ENCODE peak calls at places on chromosomes 4 and X, in four cellular contexts. One of them, this sample, is unnamed.

GRCh38 chrX:97315939-97316338 is 432.2 kb downstream of the RPA4 start:
- DNase-seq in ovary: no peak
- DNase-seq in transverse colon: no peak
- DNase-seq in A549: no peak
- DNase-seq in this sample: no peak

GRCh38 chr4:122921971-122922876 is at the start of gene NUDT6:
- DNase-seq in ovary: peak; percentile 76
- DNase-seq in transverse colon: peak; percentile 61
- DNase-seq in A549: peak; percentile 66
- DNase-seq in this sample: peak; percentile 89

GRCh38 chrX:152810403-152810802 is 20.2 kb downstream of the CETN2 start:
- DNase-seq in ovary: no peak
- DNase-seq in transverse colon: no peak
- DNase-seq in A549: no peak
- DNase-seq in this sample: no peak

GRCh38 chr4:118338981-118339765 is 13.6 kb downstream of the PRSS12 start:
- DNase-seq in ovary: no peak
- DNase-seq in transverse colon: no peak
- DNase-seq in A549: no peak
- DNase-seq in this sample: no peak

GRCh38 chrX:147935156-147935758 is 23.5 kb downstream of the FMR1 start:
- DNase-seq in ovary: no peak
- DNase-seq in transverse colon: no peak
- DNase-seq in A549: no peak
- DNase-seq in this sample: no peak

GRCh38 chr4:79923290-79923689 is 149.7 kb downstream of the ANTXR2 start:
- DNase-seq in ovary: no peak
- DNase-seq in transverse colon: no peak
- DNase-seq in A549: no peak
- DNase-seq in this sample: no peak

GRCh38 chrX:2320580-2321327 is 180.0 kb downstream of the DHRSX start:
- DNase-seq in ovary: no peak
- DNase-seq in transverse colon: no peak
- DNase-seq in A549: peak; percentile 35
- DNase-seq in this sample: peak; percentile 81

GRCh38 chr4:140251566-140251965 is 97.6 kb upstream of the MAML3 start:
- DNase-seq in ovary: no peak
- DNase-seq in transverse colon: no peak
- DNase-seq in A549: no peak
- DNase-seq in this sample: no peak

GRCh38 chr4:105343523-105343931 is 130.3 kb downstream of the PPA2 start:
- DNase-seq in ovary: no peak
- DNase-seq in transverse colon: no peak
- DNase-seq in A549: no peak
- DNase-seq in this sample: no peak

GRCh38 chr4:164876680-164877324 is at the start of gene APELA:
- DNase-seq in ovary: no peak
- DNase-seq in transverse colon: no peak
- DNase-seq in A549: no peak
- DNase-seq in this sample: no peak

GRCh38 chr4:6493668-6494304 is 21.4 kb upstream of the PPP2R2C start:
- DNase-seq in ovary: no peak
- DNase-seq in transverse colon: no peak
- DNase-seq in A549: no peak
- DNase-seq in this sample: no peak

DNA sequence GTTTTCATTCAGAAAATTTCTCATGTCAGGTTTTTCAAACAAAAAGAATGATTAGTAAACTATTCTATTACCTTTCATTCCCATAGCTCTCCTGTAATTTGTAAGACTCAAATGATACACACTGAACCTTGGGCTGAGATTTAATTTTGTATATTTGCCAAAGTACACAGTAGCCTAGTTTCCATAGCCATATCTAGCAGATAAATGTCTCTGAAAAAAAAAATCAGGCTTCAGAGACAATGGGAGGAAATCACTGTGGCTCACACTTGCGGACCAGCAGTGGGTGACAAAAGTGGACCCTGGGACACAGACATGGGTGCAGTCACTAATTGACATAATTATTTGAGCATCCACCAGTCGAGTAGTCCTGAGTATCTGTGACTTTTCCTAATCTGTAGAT is 46.6 kb downstream of the MAOA start:
- DNase-seq in ovary: no peak
- DNase-seq in transverse colon: no peak
- DNase-seq in A549: no peak
- DNase-seq in this sample: no peak
- H3K4me1 ChIP-seq in ovary: peaks cover 6% of the 10 kb centered on the region
- H3K4me1 ChIP-seq in transverse colon: peaks cover 32% of the 10 kb centered on the region
- H3K4me1 ChIP-seq in A549: peaks cover 22% of the 10 kb centered on the region
- H3K4me1 ChIP-seq in this sample: no peaks in the 10 kb centered on the region

DNA sequence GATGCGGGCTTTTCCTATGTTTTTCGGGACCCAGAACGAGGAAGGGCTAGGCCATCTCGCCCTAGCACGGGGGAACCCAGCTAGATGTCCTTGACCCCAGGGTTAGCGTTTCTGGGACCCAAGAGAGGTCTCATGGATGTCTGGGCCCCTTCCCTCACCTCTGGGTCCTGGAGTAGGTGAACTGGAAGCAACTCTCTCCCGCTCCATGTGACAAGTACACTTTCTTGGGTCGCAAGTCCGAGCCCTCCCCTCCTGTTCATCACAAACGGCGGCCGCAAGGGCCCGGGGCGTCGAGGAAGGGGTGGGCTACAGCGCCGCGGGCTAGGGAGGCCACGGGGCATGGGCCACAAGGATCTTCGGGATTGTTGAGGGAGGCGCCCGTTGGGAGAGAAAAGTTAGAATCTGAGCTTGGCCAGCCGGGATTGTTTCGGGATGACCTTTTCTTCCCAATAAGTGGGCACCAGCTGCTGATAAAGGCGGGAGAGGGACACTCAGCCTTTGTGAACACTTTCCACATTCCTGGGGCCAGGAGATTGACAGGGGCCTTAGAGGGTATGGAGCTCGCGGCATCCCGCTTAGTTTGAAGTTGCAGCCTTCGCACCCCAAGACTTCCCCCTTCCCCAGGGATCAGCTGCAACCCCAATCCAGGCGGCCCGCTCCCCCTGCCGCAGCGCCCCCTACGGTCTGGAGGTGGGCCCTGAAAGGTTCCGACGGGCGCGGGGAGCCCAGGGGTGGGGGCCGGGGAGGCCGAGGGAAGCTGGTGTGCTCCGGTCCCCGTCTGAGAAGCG is 137.0 kb upstream of the ZIC3 start:
- DNase-seq in ovary: no peak
- DNase-seq in transverse colon: no peak
- DNase-seq in A549: no peak
- DNase-seq in this sample: no peak
- H3K4me3 ChIP-seq in ovary: no peak overlapping the region
- H3K4me3 ChIP-seq in transverse colon: peak overlapping the region; percentile 50
- H3K4me3 ChIP-seq in A549: no peak overlapping the region
- H3K4me3 ChIP-seq in this sample: peak overlapping the region; percentile 38

DNA sequence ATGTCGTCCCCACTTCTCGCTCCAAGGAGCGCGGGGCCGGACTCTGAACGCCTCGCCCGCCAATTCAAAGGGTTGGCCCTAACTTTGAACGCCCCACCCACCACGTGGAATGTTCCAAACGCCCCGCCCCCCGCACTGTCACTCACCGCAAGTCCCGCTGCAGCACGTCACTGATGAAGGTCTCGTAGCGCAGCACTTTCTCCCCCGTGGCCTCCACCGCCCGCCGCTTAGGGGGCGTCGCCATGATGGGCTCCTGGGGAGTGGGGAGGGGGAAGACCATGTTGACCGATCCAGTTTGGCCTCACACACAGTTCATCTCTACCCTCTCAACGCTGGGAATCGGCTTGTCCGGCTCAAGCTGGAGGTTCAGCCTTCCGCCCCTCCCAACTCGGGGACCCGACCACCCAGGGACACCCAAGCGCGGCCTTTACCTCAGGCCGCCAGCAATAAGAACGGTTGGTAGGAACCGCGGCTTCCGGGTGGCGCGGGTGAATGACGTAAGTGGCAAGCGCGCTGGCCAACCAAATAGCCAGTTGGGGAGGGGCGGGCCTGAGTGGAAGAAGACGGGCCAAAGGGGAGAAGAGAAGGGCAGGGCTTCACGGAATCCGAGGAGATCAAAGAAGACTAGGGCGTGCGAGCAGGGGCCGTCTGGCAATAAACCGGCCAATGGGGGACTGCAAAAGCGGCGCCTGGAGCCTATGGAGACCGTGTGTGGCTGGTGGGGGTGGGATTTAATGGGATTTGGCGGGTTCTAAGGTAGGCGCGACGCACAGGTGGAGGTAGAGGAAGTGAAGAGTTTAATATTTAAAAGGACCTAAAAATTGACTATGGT is at the start of gene UXT:
- DNase-seq in ovary: peak; percentile 95
- DNase-seq in transverse colon: peak; percentile 96
- DNase-seq in A549: peak; percentile 84
- DNase-seq in this sample: peak; percentile 96
- TF ChIP-seq POLR2A in ovary: peak; percentile 88
- TF ChIP-seq POLR2A in transverse colon: peak; percentile 92
- TF ChIP-seq POLR2A in A549: no peak
- TF ChIP-seq POLR2A in this sample: peak; percentile 10

DNA sequence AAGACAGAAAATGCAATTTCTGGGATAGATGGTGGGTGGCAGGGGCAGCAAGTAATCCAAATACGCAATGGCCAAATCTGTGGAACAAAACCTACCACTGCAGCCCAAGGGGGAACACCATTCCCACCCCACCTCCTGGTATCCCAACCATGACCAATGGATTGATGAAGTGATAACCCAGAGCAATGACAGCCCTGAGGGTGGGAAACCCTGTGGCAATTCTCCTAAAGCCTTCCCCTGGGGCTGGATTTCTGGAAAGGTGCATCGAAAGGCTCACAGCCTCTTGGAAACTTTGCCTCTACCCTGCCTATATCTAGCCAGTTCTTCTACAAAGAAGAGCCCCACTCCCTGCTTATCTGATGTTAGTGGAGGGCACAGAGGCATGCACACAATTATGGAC is 59.9 kb upstream of the TXK start:
- DNase-seq in ovary: no peak
- DNase-seq in transverse colon: no peak
- DNase-seq in A549: no peak
- DNase-seq in this sample: no peak
- H3K4me1 ChIP-seq in ovary: no peaks in the 10 kb centered on the region
- H3K4me1 ChIP-seq in transverse colon: no peaks in the 10 kb centered on the region
- H3K4me1 ChIP-seq in A549: no peaks in the 10 kb centered on the region
- H3K4me1 ChIP-seq in this sample: peaks cover 8% of the 10 kb centered on the region

GRCh38 chr4:152352645-152353116 is 183.2 kb downstream of the FBXW7 start:
- DNase-seq in ovary: peak; percentile 60
- DNase-seq in transverse colon: peak; percentile 19
- DNase-seq in A549: peak; percentile 8
- DNase-seq in this sample: peak; percentile 69

GRCh38 chr4:152351080-152351479 is 184.8 kb downstream of the FBXW7 start:
- DNase-seq in ovary: no peak
- DNase-seq in transverse colon: no peak
- DNase-seq in A549: no peak
- DNase-seq in this sample: no peak

GRCh38 chr4:152356428-152357034 is 179.4 kb downstream of the FBXW7 start:
- DNase-seq in ovary: no peak
- DNase-seq in transverse colon: no peak
- DNase-seq in A549: no peak
- DNase-seq in this sample: no peak

GRCh38 chr4:152348670-152349069 is 187.2 kb downstream of the FBXW7 start:
- DNase-seq in ovary: no peak
- DNase-seq in transverse colon: no peak
- DNase-seq in A549: no peak
- DNase-seq in this sample: no peak

GRCh38 chr4:152352215-152352614 is 183.7 kb downstream of the FBXW7 start:
- DNase-seq in ovary: no peak
- DNase-seq in transverse colon: no peak
- DNase-seq in A549: no peak
- DNase-seq in this sample: no peak
- H3K4me3 ChIP-seq in ovary: peak overlapping the region; percentile 42
- H3K4me3 ChIP-seq in transverse colon: peak overlapping the region; percentile 27
- H3K4me3 ChIP-seq in A549: peak overlapping the region; percentile 43
- H3K4me3 ChIP-seq in this sample: peak overlapping the region; percentile 35

GRCh38 chr4:82431026-82431745 is 796 bp downstream of the ENOPH1 start:
- DNase-seq in ovary: peak; percentile 51
- DNase-seq in transverse colon: peak; percentile 64
- DNase-seq in A549: no peak
- DNase-seq in this sample: peak; percentile 90

GRCh38 chr4:82431831-82432230 is 1.4 kb downstream of the ENOPH1 start:
- DNase-seq in ovary: no peak
- DNase-seq in transverse colon: no peak
- DNase-seq in A549: no peak
- DNase-seq in this sample: no peak

GRCh38 chr4:82428969-82429727 is 1.1 kb downstream of the HNRNPDL start:
- DNase-seq in ovary: peak; percentile 97
- DNase-seq in transverse colon: peak; percentile 95
- DNase-seq in A549: peak; percentile 57
- DNase-seq in this sample: peak; percentile 97

GRCh38 chr4:82429728-82430192 is 502 bp downstream of the HNRNPDL start:
- DNase-seq in ovary: no peak
- DNase-seq in transverse colon: no peak
- DNase-seq in A549: no peak
- DNase-seq in this sample: peak; percentile 98

DNA sequence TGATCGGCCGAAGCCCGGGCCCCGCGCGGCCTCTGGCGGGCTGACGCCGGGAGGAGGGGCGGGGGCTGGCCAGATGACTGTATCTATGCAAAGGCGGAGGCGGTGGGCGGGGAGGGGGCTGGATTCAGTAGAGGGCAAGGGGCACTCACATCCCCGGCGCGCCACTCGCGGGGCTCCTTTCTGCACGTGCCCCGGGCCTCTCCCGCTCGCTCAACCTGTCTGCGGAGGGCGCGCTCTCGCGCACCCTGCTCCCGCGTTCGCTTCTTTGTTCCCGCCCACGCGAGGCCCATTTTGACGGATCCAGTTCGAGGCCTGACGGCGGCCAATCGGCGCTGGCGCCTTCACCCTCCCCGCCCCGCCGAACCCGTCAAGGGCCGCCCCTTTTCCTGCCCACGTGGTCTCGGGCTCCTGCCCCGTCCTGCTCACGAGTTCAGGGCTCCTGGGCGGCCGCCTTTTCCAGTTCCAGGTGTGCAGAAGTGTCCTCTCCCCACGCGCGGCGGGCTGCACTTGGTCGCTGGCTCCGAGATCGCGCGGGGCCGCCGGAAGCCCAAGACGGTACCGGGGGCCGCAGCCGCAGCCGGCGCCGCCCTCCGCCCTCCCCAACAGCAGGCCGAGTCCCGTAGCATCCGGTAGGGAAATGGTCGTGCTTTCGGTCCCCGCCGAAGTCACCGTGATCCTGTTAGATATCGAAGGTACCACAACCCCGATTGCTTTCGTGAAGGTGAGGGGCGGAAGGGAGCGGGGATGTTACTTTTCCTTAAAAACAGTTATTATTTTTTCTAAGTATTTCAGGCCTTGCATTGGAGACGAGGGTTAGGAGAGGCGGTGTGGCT is at the start of the genes ENOPH1 and HNRNPDL:
- DNase-seq in ovary: peak; percentile 97
- DNase-seq in transverse colon: peak; percentile 96
- DNase-seq in A549: peak; percentile 77
- DNase-seq in this sample: peak; percentile 99
- TF ChIP-seq POLR2A in ovary: peak; percentile 60
- TF ChIP-seq POLR2A in transverse colon: peak; percentile 76
- TF ChIP-seq POLR2A in A549: peak; percentile 25
- TF ChIP-seq POLR2A in this sample: peak; percentile 13

GRCh38 chr4:159175989-159176375 is 73.1 kb downstream of the RAPGEF2 start:
- DNase-seq in ovary: no peak
- DNase-seq in transverse colon: no peak
- DNase-seq in A549: no peak
- DNase-seq in this sample: no peak
- H3K4me1 ChIP-seq in ovary: peaks cover 9% of the 10 kb centered on the region
- H3K4me1 ChIP-seq in transverse colon: peaks cover 15% of the 10 kb centered on the region
- H3K4me1 ChIP-seq in A549: peaks cover 59% of the 10 kb centered on the region
- H3K4me1 ChIP-seq in this sample: peaks cover 6% of the 10 kb centered on the region